ENCODE peak calls at places on chromosomes 5 and 9, in eight cellular contexts. One of them, this sample, is unnamed.

GRCh38 chr9:113673726-113674125 is 202.4 kb upstream of the ZNF618 start:
- DNase-seq in KBM-7: no peak
- DNase-seq in NCI-H1436: no peak
- DNase-seq in posterior vena cava: no peak
- DNase-seq in naive B cell: no peak
- DNase-seq in Ammon's horn: peak
- DNase-seq in heart right ventricle: no peak
- DNase-seq in iPS DF 6.9: no peak
- DNase-seq in this sample: no peak

GRCh38 chr9:128704356-128704670 is 2.0 kb downstream of the PKN3 start:
- DNase-seq in naive B cell: no peak
- DNase-seq in KBM-7: no peak
- DNase-seq in posterior vena cava: no peak
- DNase-seq in Ammon's horn: no peak
- DNase-seq in NCI-H1436: no peak
- DNase-seq in heart right ventricle: no peak
- DNase-seq in iPS DF 6.9: no peak
- DNase-seq in this sample: no peak

GRCh38 chr5:13316191-13316590 is 628.3 kb downstream of the DNAH5 start:
- DNase-seq in Ammon's horn: no peak
- DNase-seq in iPS DF 6.9: no peak
- DNase-seq in heart right ventricle: no peak
- DNase-seq in posterior vena cava: no peak
- DNase-seq in naive B cell: no peak
- DNase-seq in KBM-7: no peak
- DNase-seq in NCI-H1436: no peak
- DNase-seq in this sample: no peak

GRCh38 chr5:126469925-126470324 is 46.7 kb downstream of the GRAMD2B start:
- DNase-seq in heart right ventricle: no peak
- DNase-seq in NCI-H1436: no peak
- DNase-seq in iPS DF 6.9: no peak
- DNase-seq in naive B cell: no peak
- DNase-seq in Ammon's horn: no peak
- DNase-seq in posterior vena cava: no peak
- DNase-seq in KBM-7: no peak
- DNase-seq in this sample: no peak

GRCh38 chr9:89374176-89374575 is 55.9 kb downstream of the SECISBP2 start:
- DNase-seq in iPS DF 6.9: no peak
- DNase-seq in Ammon's horn: no peak
- DNase-seq in KBM-7: peak
- DNase-seq in heart right ventricle: no peak
- DNase-seq in NCI-H1436: no peak
- DNase-seq in naive B cell: no peak
- DNase-seq in posterior vena cava: no peak
- DNase-seq in this sample: no peak

GRCh38 chr5:72559866-72560766 is 52.9 kb upstream of the ZNF366 start:
- DNase-seq in heart right ventricle: no peak
- DNase-seq in posterior vena cava: no peak
- DNase-seq in iPS DF 6.9: no peak
- DNase-seq in naive B cell: no peak
- DNase-seq in Ammon's horn: peak
- DNase-seq in NCI-H1436: no peak
- DNase-seq in KBM-7: peak
- DNase-seq in this sample: no peak

GRCh38 chr5:172485511-172486202 is 31.3 kb upstream of the SH3PXD2B start:
- DNase-seq in Ammon's horn: no peak
- DNase-seq in naive B cell: no peak
- DNase-seq in NCI-H1436: no peak
- DNase-seq in posterior vena cava: peak
- DNase-seq in heart right ventricle: no peak
- DNase-seq in iPS DF 6.9: no peak
- DNase-seq in KBM-7: no peak
- DNase-seq in this sample: no peak

GRCh38 chr5:170639221-170639925 is 135.6 kb downstream of the KCNIP1 start:
- DNase-seq in heart right ventricle: no peak
- DNase-seq in KBM-7: no peak
- DNase-seq in iPS DF 6.9: no peak
- DNase-seq in naive B cell: no peak
- DNase-seq in posterior vena cava: no peak
- DNase-seq in Ammon's horn: no peak
- DNase-seq in NCI-H1436: no peak
- DNase-seq in this sample: no peak

GRCh38 chr9:3857673-3858072 is 331.9 kb upstream of the RFX3 start:
- DNase-seq in naive B cell: no peak
- DNase-seq in NCI-H1436: no peak
- DNase-seq in posterior vena cava: no peak
- DNase-seq in iPS DF 6.9: no peak
- DNase-seq in KBM-7: no peak
- DNase-seq in heart right ventricle: no peak
- DNase-seq in Ammon's horn: no peak
- DNase-seq in this sample: no peak

GRCh38 chr9:132808645-132809044 is 69.4 kb downstream of the AK8 start:
- DNase-seq in heart right ventricle: no peak
- DNase-seq in NCI-H1436: no peak
- DNase-seq in KBM-7: no peak
- DNase-seq in Ammon's horn: no peak
- DNase-seq in iPS DF 6.9: no peak
- DNase-seq in posterior vena cava: no peak
- DNase-seq in naive B cell: no peak
- DNase-seq in this sample: no peak

GRCh38 chr5:10246761-10247160 is 2.9 kb downstream of the ATPSCKMT start:
- DNase-seq in KBM-7: no peak
- DNase-seq in naive B cell: no peak
- DNase-seq in NCI-H1436: no peak
- DNase-seq in iPS DF 6.9: no peak
- DNase-seq in posterior vena cava: no peak
- DNase-seq in heart right ventricle: no peak
- DNase-seq in Ammon's horn: no peak
- DNase-seq in this sample: no peak

GRCh38 chr5:179798144-179798770 is 4.5 kb downstream of the LTC4S start:
- DNase-seq in NCI-H1436: no peak
- DNase-seq in KBM-7: no peak
- DNase-seq in heart right ventricle: no peak
- DNase-seq in posterior vena cava: peak
- DNase-seq in naive B cell: no peak
- DNase-seq in iPS DF 6.9: no peak
- DNase-seq in Ammon's horn: no peak
- DNase-seq in this sample: no peak

GRCh38 chr5:144237851-144238250 is 67.2 kb downstream of the KCTD16 start:
- DNase-seq in heart right ventricle: no peak
- DNase-seq in KBM-7: peak
- DNase-seq in posterior vena cava: no peak
- DNase-seq in iPS DF 6.9: no peak
- DNase-seq in Ammon's horn: peak
- DNase-seq in naive B cell: no peak
- DNase-seq in NCI-H1436: no peak
- DNase-seq in this sample: no peak

GRCh38 chr5:93723005-93723404 is 18.4 kb downstream of the POU5F2 start:
- DNase-seq in naive B cell: no peak
- DNase-seq in Ammon's horn: no peak
- DNase-seq in KBM-7: peak
- DNase-seq in heart right ventricle: no peak
- DNase-seq in posterior vena cava: no peak
- DNase-seq in iPS DF 6.9: no peak
- DNase-seq in NCI-H1436: no peak
- DNase-seq in this sample: no peak

GRCh38 chr9:130924448-130924788 is 14.6 kb downstream of the FIBCD1 start:
- DNase-seq in NCI-H1436: no peak
- DNase-seq in posterior vena cava: no peak
- DNase-seq in naive B cell: no peak
- DNase-seq in KBM-7: no peak
- DNase-seq in Ammon's horn: no peak
- DNase-seq in heart right ventricle: no peak
- DNase-seq in iPS DF 6.9: no peak
- DNase-seq in this sample: no peak

GRCh38 chr9:133059623-133060022 is 2.2 kb upstream of the CEL start:
- DNase-seq in naive B cell: no peak
- DNase-seq in posterior vena cava: no peak
- DNase-seq in NCI-H1436: no peak
- DNase-seq in KBM-7: peak
- DNase-seq in heart right ventricle: no peak
- DNase-seq in iPS DF 6.9: no peak
- DNase-seq in Ammon's horn: no peak
- DNase-seq in this sample: no peak

GRCh38 chr9:81771606-81772005 is 82.3 kb upstream of the TLE1 start:
- DNase-seq in NCI-H1436: no peak
- DNase-seq in iPS DF 6.9: no peak
- DNase-seq in naive B cell: no peak
- DNase-seq in posterior vena cava: no peak
- DNase-seq in KBM-7: no peak
- DNase-seq in Ammon's horn: no peak
- DNase-seq in heart right ventricle: no peak
- DNase-seq in this sample: no peak

GRCh38 chr9:74524289-74524688 is 27.2 kb downstream of the RORB start:
- DNase-seq in iPS DF 6.9: no peak
- DNase-seq in naive B cell: no peak
- DNase-seq in KBM-7: no peak
- DNase-seq in posterior vena cava: no peak
- DNase-seq in NCI-H1436: no peak
- DNase-seq in heart right ventricle: no peak
- DNase-seq in Ammon's horn: no peak
- DNase-seq in this sample: no peak

GRCh38 chr5:62977641-62978040 is 399.0 kb downstream of the LRRC70 start:
- DNase-seq in iPS DF 6.9: peak
- DNase-seq in heart right ventricle: no peak
- DNase-seq in naive B cell: no peak
- DNase-seq in Ammon's horn: peak
- DNase-seq in posterior vena cava: no peak
- DNase-seq in NCI-H1436: no peak
- DNase-seq in KBM-7: no peak
- DNase-seq in this sample: no peak

GRCh38 chr9:125807065-125807464 is 59.9 kb downstream of the PBX3 start:
- DNase-seq in posterior vena cava: no peak
- DNase-seq in naive B cell: no peak
- DNase-seq in Ammon's horn: no peak
- DNase-seq in KBM-7: no peak
- DNase-seq in heart right ventricle: no peak
- DNase-seq in NCI-H1436: no peak
- DNase-seq in iPS DF 6.9: no peak
- DNase-seq in this sample: no peak

GRCh38 chr9:129750010-129750409 is 2.8 kb downstream of the PTGES start:
- DNase-seq in posterior vena cava: no peak
- DNase-seq in heart right ventricle: no peak
- DNase-seq in KBM-7: no peak
- DNase-seq in NCI-H1436: no peak
- DNase-seq in iPS DF 6.9: no peak
- DNase-seq in Ammon's horn: no peak
- DNase-seq in naive B cell: no peak
- DNase-seq in this sample: no peak

GRCh38 chr5:102654559-102655354 is 100.3 kb upstream of the PAM start:
- DNase-seq in NCI-H1436: no peak
- DNase-seq in iPS DF 6.9: no peak
- DNase-seq in posterior vena cava: no peak
- DNase-seq in heart right ventricle: no peak
- DNase-seq in KBM-7: no peak
- DNase-seq in naive B cell: no peak
- DNase-seq in Ammon's horn: no peak
- DNase-seq in this sample: no peak

GRCh38 chr5:77379558-77380061 is 112.5 kb downstream of the WDR41 start:
- DNase-seq in Ammon's horn: no peak
- DNase-seq in naive B cell: no peak
- DNase-seq in iPS DF 6.9: no peak
- DNase-seq in posterior vena cava: no peak
- DNase-seq in NCI-H1436: no peak
- DNase-seq in KBM-7: no peak
- DNase-seq in heart right ventricle: no peak
- DNase-seq in this sample: peak

GRCh38 chr9:69029535-69029934 is 6.0 kb upstream of the FXN start:
- DNase-seq in posterior vena cava: no peak
- DNase-seq in naive B cell: no peak
- DNase-seq in NCI-H1436: no peak
- DNase-seq in heart right ventricle: no peak
- DNase-seq in Ammon's horn: no peak
- DNase-seq in iPS DF 6.9: no peak
- DNase-seq in KBM-7: peak
- DNase-seq in this sample: no peak

GRCh38 chr5:133866160-133866902 is 102.1 kb downstream of the C5orf15 start:
- DNase-seq in KBM-7: no peak
- DNase-seq in heart right ventricle: no peak
- DNase-seq in iPS DF 6.9: no peak
- DNase-seq in naive B cell: no peak
- DNase-seq in NCI-H1436: no peak
- DNase-seq in Ammon's horn: no peak
- DNase-seq in posterior vena cava: peak
- DNase-seq in this sample: no peak

GRCh38 chr5:112604741-112605390 is 132.8 kb upstream of the APC start:
- DNase-seq in Ammon's horn: peak
- DNase-seq in posterior vena cava: no peak
- DNase-seq in KBM-7: peak
- DNase-seq in NCI-H1436: peak
- DNase-seq in iPS DF 6.9: no peak
- DNase-seq in naive B cell: peak
- DNase-seq in heart right ventricle: no peak
- DNase-seq in this sample: no peak